ENCODE peak calls at places on chromosome X, in seven cellular contexts. Q, Z, N, O, P, H and L are unnamed samples.

GRCh38 chrX:138745215-138745614 is 33.7 kb upstream of the FGF13 start:
- DNase-seq in Z (no peak), O (no peak), N (peak; percentile 78), Q (no peak), H (no peak), P (peak; percentile 25), L (no peak)

GRCh38 chrX:112698946-112699345 is 19.2 kb upstream of the LHFPL1 start:
- DNase-seq in P (no peak), H (no peak), N (no peak), Q (no peak), Z (no peak), O (no peak), L (no peak)

GRCh38 chrX:45557390-45557789 is 356.7 kb upstream of the DIPK2B start:
- DNase-seq in Q (no peak), N (no peak), P (no peak), Z (no peak), H (no peak), O (no peak), L (no peak)

GRCh38 chrX:65581661-65582339 is 47.2 kb upstream of the LAS1L start:
- DNase-seq in O (peak; percentile 28), Z (peak; percentile 16), P (peak; percentile 50), N (peak; percentile 82), H (peak; percentile 29), Q (peak; percentile 70), L (peak; percentile 47)

GRCh38 chrX:50812995-50813842 is 775 bp downstream of the SHROOM4 start:
- DNase-seq in O (no peak), Z (no peak), Q (no peak), P (no peak), N (peak; percentile 39), H (peak; percentile 37), L (peak; percentile 28)

GRCh38 chrX:53263597-53264094 is 17.7 kb downstream of the IQSEC2 start:
- DNase-seq in O (no peak), Q (no peak), P (no peak), Z (no peak), H (no peak), N (no peak), L (no peak)

GRCh38 chrX:20595928-20596550 is 329.3 kb upstream of the RPS6KA3 start:
- DNase-seq in N (peak; percentile 0), H (no peak), Z (no peak), Q (no peak), O (no peak), P (no peak), L (no peak)

GRCh38 chrX:153544747-153545146 is 27.3 kb downstream of the ATP2B3 start:
- DNase-seq in Z (no peak), O (no peak), Q (no peak), P (no peak), H (no peak), N (no peak), L (no peak)

GRCh38 chrX:47482065-47482511 is 934 bp downstream of the ZNF41 start:
- DNase-seq in H (no peak), Z (no peak), O (no peak), Q (no peak), N (no peak), P (no peak), L (no peak)

GRCh38 chrX:19557816-19558215 is 42.5 kb upstream of the MAP3K15 start:
- DNase-seq in O (no peak), N (no peak), Z (no peak), H (no peak), P (no peak), Q (no peak), L (no peak)

GRCh38 chrX:133335027-133335426 is 80.3 kb downstream of the GPC4 start:
- DNase-seq in H (peak; percentile 5), Q (no peak), N (peak; percentile 53), Z (no peak), O (no peak), P (peak; percentile 6), L (no peak)

GRCh38 chrX:21374163-21374993 is at the start of gene CNKSR2:
- DNase-seq in O (peak; percentile 21), H (peak; percentile 13), Q (peak; percentile 85), Z (no peak), P (peak; percentile 86), N (peak; percentile 74), L (peak; percentile 66)

GRCh38 chrX:46838482-46838857 is 1.6 kb downstream of the RP2 start:
- DNase-seq in P (no peak), H (no peak), Z (no peak), N (no peak), Q (no peak), O (no peak), L (no peak)

GRCh38 chrX:154918060-154918483 is 31.9 kb downstream of the F8A1 start:
- DNase-seq in Z (peak; percentile 71), P (peak; percentile 71), N (peak; percentile 72), H (peak; percentile 54), O (peak; percentile 14), Q (no peak), L (peak; percentile 19)

GRCh38 chrX:140091276-140091886 is 126.1 kb upstream of the CXorf66 start:
- DNase-seq in O (no peak), Z (no peak), H (no peak), N (peak; percentile 51), Q (no peak), P (no peak), L (peak; percentile 55)